ENCODE peak calls at places on chromosomes 12 and 14, in nine cellular contexts. S is fibroblast of pulmonary artery, Q is PC-3, N is foreskin fibroblast, G is AG09309, B is endothelial cell of umbilical vein, X is cardiac fibroblast, E is adrenal gland, I is astrocyte of the cerebellum. Y is an unnamed sample.

GRCh38 chr12:990308-990648 is 745 bp upstream of the ERC1 start:
- DNase-seq in B (no peak), N (peak), S (peak), E (peak), I (peak), Q (peak), G (no peak), X (peak), Y (no peak)

GRCh38 chr12:131049569-131050339 is 96.0 kb downstream of the ADGRD1 start:
- DNase-seq in B (no peak), I (no peak), G (no peak), S (no peak), E (no peak), Q (no peak), N (no peak), X (no peak), Y (no peak)

GRCh38 chr12:62469704-62470103 is 3.1 kb downstream of the MON2 start:
- DNase-seq in G (no peak), I (no peak), X (no peak), S (no peak), B (no peak), E (no peak), N (no peak), Q (no peak), Y (no peak)

GRCh38 chr12:95624544-95624943 is 73.3 kb upstream of the USP44 start:
- DNase-seq in G (peak), N (no peak), X (peak), S (peak), I (peak), E (no peak), Q (no peak), B (peak), Y (no peak)

GRCh38 chr14:90601521-90601920 is 204.7 kb downstream of the CALM1 start:
- DNase-seq in Q (no peak), X (no peak), N (no peak), E (no peak), G (no peak), B (no peak), I (no peak), S (no peak), Y (no peak)

GRCh38 chr12:117501470-117501869 is 140.0 kb upstream of the NOS1 start:
- DNase-seq in G (no peak), S (no peak), X (no peak), N (no peak), Q (no peak), B (no peak), E (peak), I (no peak), Y (no peak)

GRCh38 chr12:77998236-77998786 is 167.6 kb downstream of the NAV3 start:
- DNase-seq in E (no peak), B (no peak), X (peak), I (no peak), N (no peak), G (no peak), Q (no peak), S (no peak), Y (no peak)

GRCh38 chr12:3133410-3133793 is 56.2 kb downstream of the TSPAN9 start:
- DNase-seq in B (no peak), S (peak), N (no peak), I (no peak), Q (no peak), G (no peak), E (no peak), X (no peak), Y (no peak)

DNA sequence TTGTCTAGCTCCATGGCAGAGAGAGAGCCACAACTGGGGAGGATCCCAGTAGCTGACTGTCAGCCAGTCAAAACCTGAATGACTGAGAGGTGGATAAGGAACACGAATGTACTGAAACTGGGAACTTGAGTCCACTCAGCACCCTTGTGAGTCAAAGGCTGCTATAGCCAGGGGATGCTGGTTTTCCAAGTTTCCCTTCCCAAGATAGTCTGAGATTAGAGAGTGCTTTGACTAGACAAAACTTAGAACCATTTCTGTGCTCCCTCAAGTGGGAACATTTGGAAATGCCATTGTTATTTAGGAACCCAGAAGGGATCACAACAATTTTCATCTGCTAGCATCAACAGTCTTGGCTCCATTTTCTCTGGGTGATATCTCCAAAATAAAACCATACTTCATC is 4.0 kb downstream of the PRKAG1 start:
- DNase-seq in S (peak), E (no peak), B (no peak), X (peak), I (no peak), N (peak), G (no peak), Q (peak), Y (no peak)
- TF ChIP-seq CTCF in S (peak), E (peak), B (peak), X (peak), I (peak), N (peak), G (peak), Q (peak), Y (no peak)

DNA sequence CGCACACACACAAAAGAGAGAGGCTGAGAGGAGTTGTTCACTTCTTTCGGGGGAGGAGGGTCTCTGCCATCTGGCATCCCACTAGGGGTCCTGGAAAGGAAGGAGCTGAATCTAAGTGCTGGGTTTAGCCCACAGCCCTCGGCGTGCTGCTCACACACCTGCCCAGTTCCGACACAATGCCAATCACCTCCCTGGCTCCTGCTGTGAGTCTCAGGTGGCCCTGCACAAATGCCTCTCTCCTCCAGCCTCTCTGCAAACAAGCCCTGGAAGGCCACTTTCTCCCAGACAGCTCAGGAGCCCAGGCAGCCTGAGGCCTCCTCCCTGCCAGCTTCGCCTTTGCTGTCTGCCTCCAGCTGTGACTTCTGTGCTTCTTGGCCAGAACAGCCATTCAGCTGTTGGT is 51.2 kb downstream of the SMIM41 start:
- DNase-seq in E (no peak), B (no peak), S (no peak), Q (no peak), X (no peak), I (no peak), N (no peak), G (no peak), Y (no peak)
- H3K4me3 ChIP-seq in E (no peak), B (no peak), S (no peak), Q (no peak), X (no peak), I (no peak), N (no peak), G (no peak), Y (no peak)

DNA sequence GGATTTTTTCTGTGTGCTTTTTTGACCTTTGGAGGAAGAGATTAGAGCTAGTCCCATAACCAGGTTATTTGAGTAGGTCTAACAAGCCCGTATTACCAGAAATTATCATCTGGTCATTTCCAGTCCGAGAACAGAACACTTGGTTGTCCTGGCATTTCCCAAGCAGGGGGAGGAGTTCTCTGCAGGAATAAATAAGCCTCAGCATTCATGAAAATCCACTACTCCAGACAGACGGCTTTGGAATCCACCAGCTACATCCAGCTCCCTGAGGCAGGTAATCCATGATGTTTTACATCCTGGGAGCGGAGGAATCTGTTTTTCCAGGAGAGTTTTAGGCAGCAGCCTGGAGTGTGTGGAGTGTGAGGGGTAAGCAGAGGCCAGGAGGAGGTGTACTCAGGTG is at the start of gene SERPINA3:
- DNase-seq in G (no peak), I (no peak), S (peak), N (no peak), Q (no peak), X (peak), B (no peak), E (no peak), Y (no peak)
- TF ChIP-seq CTCF in G (no peak), I (no peak), S (no peak), N (no peak), Q (no peak), X (no peak), B (no peak), E (no peak), Y (no peak)

GRCh38 chr12:121810833-121811433 is 7.1 kb downstream of the SETD1B start:
- DNase-seq in I (no peak), S (peak), N (no peak), E (no peak), Q (peak), B (no peak), X (no peak), G (no peak), Y (no peak)
- H3K4me3 ChIP-seq in I (peak), S (peak), N (peak), E (peak), Q (peak), B (no peak), X (peak), G (peak), Y (peak)

GRCh38 chr12:54285150-54286041 is 4.9 kb downstream of the HNRNPA1 start:
- DNase-seq in G (no peak), B (no peak), X (no peak), S (no peak), Q (no peak), E (no peak), N (no peak), I (no peak), Y (no peak)
- TF ChIP-seq CTCF in G (peak), B (peak), X (peak), S (peak), Q (peak), E (peak), N (peak), I (peak), Y (no peak)

DNA sequence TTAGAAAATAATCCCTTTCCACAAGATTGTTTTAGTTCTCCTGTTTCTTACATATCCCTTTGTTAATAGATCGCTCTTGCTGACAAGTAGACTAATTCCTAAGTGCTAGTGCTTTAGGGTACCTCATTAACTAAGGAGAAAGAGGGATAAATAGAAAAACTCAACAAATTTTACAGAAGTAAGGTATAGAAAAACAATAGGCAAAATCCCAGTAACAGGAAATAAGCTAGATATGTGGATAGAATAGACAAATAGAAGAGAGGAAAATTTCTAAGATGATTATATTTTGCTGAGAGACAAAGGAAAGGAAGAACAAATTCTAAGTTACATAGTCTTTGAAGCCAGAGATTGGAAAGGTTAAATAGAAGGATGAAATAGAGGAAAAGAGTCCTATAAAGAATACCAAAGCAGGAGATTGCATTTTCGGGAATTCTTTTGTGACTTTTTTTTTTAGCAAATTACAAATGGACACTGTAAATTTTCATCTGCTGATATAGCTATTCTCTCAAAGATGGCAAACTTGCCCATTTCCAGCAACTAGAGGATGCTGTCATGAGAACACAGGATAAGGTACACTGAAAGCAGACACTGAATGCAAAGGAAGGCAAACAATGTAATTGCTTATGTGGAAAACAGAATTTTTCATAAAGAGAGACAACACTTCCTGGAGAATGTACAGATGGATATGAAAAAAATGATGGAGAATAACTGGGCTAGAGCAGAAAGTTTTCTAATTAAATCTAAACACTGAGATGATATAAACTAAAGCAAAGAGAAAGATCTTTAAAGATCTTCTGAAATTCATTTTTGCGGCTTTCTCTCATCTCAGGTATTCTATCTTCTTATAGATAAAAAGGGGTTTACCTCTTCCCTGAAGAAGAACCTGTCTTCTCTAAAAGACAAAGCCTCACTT is 765 bp downstream of the CD69 start:
- DNase-seq in Q (no peak), N (no peak), G (no peak), X (no peak), B (no peak), E (no peak), S (no peak), I (no peak), Y (no peak)
- H3K4me3 ChIP-seq in Q (no peak), N (no peak), G (no peak), X (no peak), B (no peak), E (no peak), S (no peak), I (no peak), Y (no peak)

GRCh38 chr12:68915055-68915454 is 17.9 kb downstream of the CPM start:
- DNase-seq in S (peak), G (peak), Q (peak), E (no peak), I (peak), B (no peak), N (peak), X (peak), Y (no peak)

GRCh38 chr12:68911197-68911718 is 21.7 kb downstream of the CPM start:
- DNase-seq in X (no peak), G (no peak), B (no peak), E (no peak), I (no peak), S (no peak), N (no peak), Q (no peak), Y (no peak)

GRCh38 chr12:68913682-68914081 is 19.3 kb downstream of the CPM start:
- DNase-seq in G (no peak), S (peak), X (peak), Q (no peak), I (no peak), N (no peak), B (no peak), E (no peak), Y (no peak)

GRCh38 chr12:68910128-68910527 is 22.8 kb downstream of the CPM start:
- DNase-seq in B (no peak), X (no peak), N (no peak), E (no peak), Q (peak), G (no peak), I (no peak), S (peak), Y (no peak)

GRCh38 chr12:68912916-68913315 is 20.1 kb downstream of the CPM start:
- DNase-seq in S (no peak), X (no peak), N (no peak), I (no peak), B (no peak), E (no peak), Q (no peak), G (no peak), Y (no peak)
- TF ChIP-seq CTCF in S (no peak), X (no peak), N (no peak), I (no peak), B (no peak), E (no peak), Q (no peak), G (no peak), Y (peak)

Y was measured in HFF-Myc.